ENCODE peak calls at places on chromosomes 12 and 14, in four cellular contexts. D is HepG2, I is K562, Z is H1. F is an unnamed sample.

GRCh38 chr12:5904441-5904840 is 40.6 kb downstream of the ANO2 start:
- DNase-seq in D (no peak), I (no peak), Z (no peak), F (no peak)

GRCh38 chr12:121668750-121669524 is 517 bp downstream of the MORN3 start:
- DNase-seq in D (peak), I (peak), Z (peak), F (no peak)

GRCh38 chr14:101600336-101600890 is 39.1 kb downstream of the DIO3 start:
- DNase-seq in D (no peak), I (no peak), Z (no peak), F (no peak)

GRCh38 chr12:110563702-110564470 is 19.2 kb downstream of the PPTC7 start:
- DNase-seq in D (no peak), I (no peak), Z (no peak), F (no peak)

GRCh38 chr14:32478027-32478426 is 148.9 kb downstream of the AKAP6 start:
- DNase-seq in D (no peak), I (no peak), Z (no peak), F (no peak)

GRCh38 chr12:100867639-100868393 is 73.2 kb downstream of the ANO4 start:
- DNase-seq in D (no peak), I (no peak), Z (no peak), F (no peak)

GRCh38 chr14:51131516-51131915 is 36.6 kb upstream of the TRIM9 start:
- DNase-seq in D (no peak), I (no peak), Z (no peak), F (no peak)

GRCh38 chr14:102777711-102778615 is 714 bp downstream of the TRAF3 start:
- DNase-seq in D (no peak), I (peak), Z (no peak), F (no peak)

GRCh38 chr14:43793579-43793978 is 713.5 kb downstream of the FSCB start:
- DNase-seq in D (peak), I (no peak), Z (no peak), F (no peak)

GRCh38 chr12:102501773-102502172 is 21.4 kb upstream of the IGF1 start:
- DNase-seq in D (no peak), I (no peak), Z (no peak), F (no peak)

GRCh38 chr12:68364893-68365725 is 32.9 kb upstream of the MDM1 start:
- DNase-seq in D (peak), I (peak), Z (peak), F (peak)

GRCh38 chr12:22821985-22822384 is 197.0 kb downstream of the ETNK1 start:
- DNase-seq in D (peak), I (no peak), Z (no peak), F (no peak)

GRCh38 chr12:75812341-75813018 is 219.1 kb downstream of the PHLDA1 start:
- DNase-seq in D (no peak), I (no peak), Z (no peak), F (no peak)

GRCh38 chr12:94169495-94169894 is 21.1 kb downstream of the PLXNC1 start:
- DNase-seq in D (no peak), I (no peak), Z (no peak), F (no peak)

GRCh38 chr12:53051058-53051880 is 1.4 kb downstream of the TNS2 start:
- DNase-seq in D (peak), I (peak), Z (no peak), F (no peak)

GRCh38 chr14:58812050-58812690 is 174.4 kb downstream of the DACT1 start:
- DNase-seq in D (no peak), I (no peak), Z (no peak), F (no peak)

GRCh38 chr14:81247271-81247766 is 26.6 kb upstream of the GTF2A1 start:
- DNase-seq in D (no peak), I (no peak), Z (no peak), F (no peak)

GRCh38 chr12:75658826-75659823 is 147.7 kb upstream of the KRR1 start:
- DNase-seq in D (no peak), I (peak), Z (no peak), F (no peak)

GRCh38 chr12:62347922-62348650 is 87.9 kb downstream of the USP15 start:
- DNase-seq in D (no peak), I (no peak), Z (no peak), F (no peak)

GRCh38 chr12:3882896-3883564 is 9.8 kb upstream of the PARP11 start:
- DNase-seq in D (peak), I (peak), Z (no peak), F (no peak)

GRCh38 chr12:65220761-65221160 is 51.4 kb downstream of the LEMD3 start:
- DNase-seq in D (no peak), I (no peak), Z (no peak), F (no peak)

GRCh38 chr14:53458368-53458814 is 305.3 kb upstream of the DDHD1 start:
- DNase-seq in D (peak), I (no peak), Z (no peak), F (no peak)

GRCh38 chr14:95297832-95298231 is 21.9 kb downstream of the CLMN start:
- DNase-seq in D (no peak), I (no peak), Z (no peak), F (no peak)

GRCh38 chr12:44510510-44510909 is 365.6 kb downstream of the NELL2 start:
- DNase-seq in D (no peak), I (no peak), Z (no peak), F (no peak)

GRCh38 chr14:55071870-55072640 is 20.6 kb downstream of the MAPK1IP1L start:
- DNase-seq in D (no peak), I (no peak), Z (no peak), F (peak)

GRCh38 chr12:3033538-3033865 is 43.7 kb upstream of the TSPAN9 start:
- DNase-seq in D (no peak), I (no peak), Z (no peak), F (no peak)

GRCh38 chr12:94596596-94596995 is 53.8 kb downstream of the TMCC3 start:
- DNase-seq in D (no peak), I (no peak), Z (no peak), F (no peak)

GRCh38 chr12:74644681-74645080 is 107.0 kb downstream of the ATXN7L3B start:
- DNase-seq in D (no peak), I (no peak), Z (no peak), F (no peak)

GRCh38 chr12:101891462-101891971 is 14.1 kb downstream of the DRAM1 start:
- DNase-seq in D (peak), I (no peak), Z (no peak), F (peak)

GRCh38 chr14:21011136-21011535 is 12.0 kb downstream of the SLC39A2 start:
- DNase-seq in D (no peak), I (no peak), Z (no peak), F (no peak)

GRCh38 chr12:118357327-118358007 is 15.2 kb downstream of the TAOK3 start:
- DNase-seq in D (no peak), I (peak), Z (no peak), F (peak)

GRCh38 chr14:61547186-61548121 is 147.9 kb upstream of the HIF1A start:
- DNase-seq in D (no peak), I (no peak), Z (no peak), F (no peak)
- TF ChIP-seq BRCA1 in D (no peak), I (no peak), Z (no peak), F (no peak)

DNA sequence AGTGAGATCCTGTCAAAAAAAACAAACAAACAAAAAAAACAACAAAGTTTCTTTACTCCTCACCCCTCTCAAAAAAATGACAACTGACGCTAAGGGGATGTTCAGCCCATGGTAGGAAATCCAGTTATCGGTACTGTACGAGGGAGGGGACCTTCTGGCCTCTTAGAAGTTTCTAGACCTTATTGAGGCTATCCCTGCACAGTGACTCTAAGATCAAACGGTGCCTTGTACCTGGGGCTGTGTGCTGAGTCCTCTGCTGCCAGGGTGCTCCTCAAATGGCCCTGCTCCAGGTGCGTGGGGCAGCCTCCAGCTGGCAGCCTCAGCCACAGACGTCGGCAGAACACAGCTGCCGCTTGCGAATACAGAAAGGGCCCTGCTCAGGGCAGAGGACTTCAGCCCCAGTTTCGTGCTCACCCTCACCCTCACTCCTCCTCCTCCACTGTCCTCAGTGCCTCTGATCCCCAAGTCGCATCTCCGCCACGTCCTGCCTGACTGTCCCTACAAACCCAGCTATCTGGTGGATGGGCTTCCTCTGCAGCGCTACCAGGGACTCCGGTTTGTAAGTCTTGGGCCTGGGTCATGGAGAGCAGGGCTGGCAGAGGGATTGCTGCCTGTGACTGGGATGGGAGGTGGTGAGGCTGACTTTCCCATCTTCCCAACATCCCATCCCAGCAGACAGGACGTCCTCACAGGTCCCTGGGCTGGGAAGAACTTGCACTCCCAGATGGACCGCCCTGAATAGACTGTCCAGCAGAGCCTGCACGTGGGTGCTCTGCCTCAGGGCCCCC is 90.9 kb downstream of the B4GALNT3 start:
- DNase-seq in D (no peak), I (no peak), Z (no peak), F (no peak)
- TF ChIP-seq HDAC2 in D (no peak), I (no peak), Z (no peak), F (no peak)

GRCh38 chr12:85357609-85358008 is 77.6 kb downstream of the ALX1 start:
- DNase-seq in D (no peak), I (no peak), Z (no peak), F (no peak)

GRCh38 chr12:85358715-85359114 is 78.7 kb downstream of the ALX1 start:
- DNase-seq in D (no peak), I (no peak), Z (no peak), F (no peak)

DNA sequence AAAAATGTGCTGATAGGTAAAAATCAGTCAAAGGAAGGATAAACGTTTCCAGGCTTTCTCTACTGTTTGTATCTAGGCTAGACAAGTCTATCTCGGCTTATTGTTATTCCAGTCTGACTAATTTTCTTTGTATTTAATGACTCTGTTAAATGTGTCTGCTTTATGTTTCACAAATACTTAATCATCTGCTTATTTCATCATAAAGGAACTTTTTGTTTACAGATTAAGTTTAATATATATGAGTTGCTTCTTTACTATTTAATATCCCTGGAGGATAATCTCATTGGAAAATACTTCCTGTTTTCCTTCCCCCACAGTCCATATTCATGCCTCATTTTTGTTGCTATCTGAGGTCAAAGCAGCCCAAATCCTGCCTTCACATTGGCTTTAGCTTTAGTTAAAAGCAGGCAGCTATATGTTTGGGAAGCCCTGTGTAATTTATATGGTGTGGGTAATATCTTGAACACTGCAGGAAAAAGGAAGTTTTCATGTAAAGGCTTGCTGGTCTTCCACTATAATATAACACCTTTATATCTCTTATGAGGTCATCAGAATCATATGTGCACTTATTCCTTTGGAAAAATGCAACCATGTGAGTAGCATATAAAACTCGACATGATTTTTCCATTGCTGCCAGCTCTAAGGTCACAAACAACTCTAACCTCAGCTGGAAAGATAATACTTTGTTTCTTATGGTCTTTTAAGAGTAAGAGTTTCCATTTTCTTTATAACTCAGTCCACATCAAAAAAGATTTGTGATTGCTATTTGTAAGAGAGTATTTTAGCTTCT is 76.8 kb downstream of the ALX1 start:
- DNase-seq in D (no peak), I (no peak), Z (no peak), F (no peak)
- H3K9ac ChIP-seq in D (no peak), I (no peak), Z (no peak), F (no peak)

GRCh38 chr12:127169321-127170270 is 1097.4 kb upstream of the TMEM132C start:
- DNase-seq in D (no peak), I (no peak), Z (no peak), F (no peak)
- TF ChIP-seq BRCA1 in D (no peak), I (no peak), Z (no peak), F (no peak)

DNA sequence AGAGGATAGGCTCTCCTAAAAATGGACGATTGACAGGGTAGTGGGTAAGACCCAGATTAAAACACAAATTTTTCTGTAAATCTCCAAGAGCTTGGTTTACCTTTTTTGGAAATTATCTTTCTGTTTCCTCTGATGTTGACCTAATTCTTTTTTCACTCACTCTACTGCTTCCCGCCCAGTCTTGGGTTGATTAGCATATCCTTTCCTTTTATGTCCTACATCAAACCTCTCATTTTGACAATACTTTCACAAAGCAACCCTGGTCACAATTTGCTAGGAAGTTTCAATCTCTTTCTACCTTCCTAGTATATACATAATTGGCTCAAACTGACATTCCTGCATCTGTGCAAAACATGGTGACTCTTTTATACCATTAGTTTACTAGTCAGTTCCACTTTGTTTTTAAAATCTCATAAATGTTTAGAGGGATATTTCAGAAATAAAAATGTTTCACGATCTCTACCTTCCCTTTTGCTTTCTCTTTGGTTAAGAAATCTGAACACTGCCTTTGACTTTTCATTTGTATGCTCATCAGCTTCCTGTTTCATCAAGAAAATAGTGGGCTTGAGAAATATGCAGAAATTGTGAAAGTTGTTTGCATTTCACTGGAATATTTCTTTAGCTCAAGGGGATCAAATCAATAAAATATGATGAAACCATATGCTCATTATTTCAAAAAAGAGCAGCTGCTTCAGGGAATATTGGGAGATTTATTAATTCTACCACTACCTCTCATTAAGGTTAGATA is 213.0 kb upstream of the SLC16A7 start:
- DNase-seq in D (no peak), I (no peak), Z (no peak), F (no peak)
- TF ChIP-seq HDAC2 in D (no peak), I (no peak), Z (no peak), F (no peak)

GRCh38 chr12:13278249-13278787 is 81.8 kb downstream of the EMP1 start:
- DNase-seq in D (peak), I (peak), Z (peak), F (no peak)

GRCh38 chr12:13273097-13273496 is 76.6 kb downstream of the EMP1 start:
- DNase-seq in D (no peak), I (no peak), Z (no peak), F (no peak)

GRCh38 chr12:13273850-13274249 is 77.3 kb downstream of the EMP1 start:
- DNase-seq in D (no peak), I (no peak), Z (no peak), F (no peak)

GRCh38 chr12:13275366-13275765 is 78.8 kb downstream of the EMP1 start:
- DNase-seq in D (no peak), I (no peak), Z (no peak), F (no peak)

GRCh38 chr12:13277278-13277677 is 80.8 kb downstream of the EMP1 start:
- DNase-seq in D (no peak), I (no peak), Z (no peak), F (no peak)
- H3K9ac ChIP-seq in D (no peak), I (no peak), Z (no peak), F (no peak)

GRCh38 chr14:99127651-99128167 is 144.3 kb downstream of the BCL11B start:
- DNase-seq in D (no peak), I (no peak), Z (peak), F (no peak)
- TF ChIP-seq BRCA1 in D (no peak), I (no peak), Z (no peak), F (no peak)

GRCh38 chr12:107990325-107990724 is 138.8 kb upstream of the WSCD2 start:
- DNase-seq in D (peak), I (peak), Z (peak), F (no peak)
- TF ChIP-seq HDAC2 in D (no peak), I (no peak), Z (no peak), F (no peak)

GRCh38 chr14:94026173-94026885 is at the start of gene OTUB2:
- DNase-seq in D (peak), I (peak), Z (peak), F (peak)
- H3K9ac ChIP-seq in D (peak), I (no peak), Z (no peak), F (no peak)

DNA sequence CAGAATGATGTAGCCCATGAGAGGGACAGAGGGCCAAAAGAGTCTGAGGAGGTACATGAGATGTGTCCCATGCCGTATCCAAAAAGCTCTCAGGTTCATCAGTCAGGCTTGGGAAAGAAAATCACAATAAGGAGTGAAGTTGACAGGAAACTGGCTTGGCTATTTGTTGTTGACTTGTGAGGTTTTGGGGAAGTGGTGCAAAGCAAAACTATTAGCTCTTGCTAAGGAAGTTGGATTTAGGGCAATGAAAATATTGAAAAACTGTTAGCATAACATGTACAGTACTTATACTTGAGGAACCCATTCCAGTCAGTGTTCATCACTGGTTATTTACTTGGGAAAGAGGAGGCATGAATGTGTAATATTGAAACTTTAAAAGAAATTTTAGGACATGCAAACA is 145.9 kb downstream of the DUSP6 start:
- DNase-seq in D (no peak), I (no peak), Z (no peak), F (no peak)
- TF ChIP-seq BRCA1 in D (no peak), I (no peak), Z (no peak), F (no peak)

F was measured in GM12878.